ENCODE peak calls at places on chromosomes 11 and 22, in four cellular contexts. One of them, this sample, is unnamed.

GRCh38 chr11:41431784-41432183 is 27.7 kb downstream of the LRRC4C start:
- DNase-seq in H1: no peak
- DNase-seq in activated CD4-positive, alpha-beta memory T cell treated with anti-CD3 and anti-CD28 coated beads for 36 hours: no peak
- DNase-seq in ecto neural progenitor cell: no peak
- DNase-seq in this sample: peak; percentile 5

GRCh38 chr22:38317995-38318715 is 922 bp upstream of the CSNK1E start:
- DNase-seq in ecto neural progenitor cell: no peak
- DNase-seq in H1: no peak
- DNase-seq in activated CD4-positive, alpha-beta memory T cell treated with anti-CD3 and anti-CD28 coated beads for 36 hours: no peak
- DNase-seq in this sample: no peak

GRCh38 chr11:95503047-95503446 is 272.0 kb upstream of the SESN3 start:
- DNase-seq in H1: no peak
- DNase-seq in activated CD4-positive, alpha-beta memory T cell treated with anti-CD3 and anti-CD28 coated beads for 36 hours: no peak
- DNase-seq in ecto neural progenitor cell: no peak
- DNase-seq in this sample: no peak

GRCh38 chr11:12857572-12857971 is 151.5 kb upstream of the RASSF10 start:
- DNase-seq in activated CD4-positive, alpha-beta memory T cell treated with anti-CD3 and anti-CD28 coated beads for 36 hours: no peak
- DNase-seq in H1: no peak
- DNase-seq in ecto neural progenitor cell: no peak
- DNase-seq in this sample: no peak

GRCh38 chr11:128860571-128861361 is 6.3 kb downstream of the KCNJ1 start:
- DNase-seq in H1: no peak
- DNase-seq in activated CD4-positive, alpha-beta memory T cell treated with anti-CD3 and anti-CD28 coated beads for 36 hours: no peak
- DNase-seq in ecto neural progenitor cell: no peak
- DNase-seq in this sample: no peak

GRCh38 chr22:41523464-41524221 is 20.6 kb downstream of the POLR3H start:
- DNase-seq in H1: no peak
- DNase-seq in activated CD4-positive, alpha-beta memory T cell treated with anti-CD3 and anti-CD28 coated beads for 36 hours: no peak
- DNase-seq in ecto neural progenitor cell: no peak
- DNase-seq in this sample: no peak

GRCh38 chr11:93905384-93905783 is 55.0 kb upstream of the VSTM5 start:
- DNase-seq in H1: no peak
- DNase-seq in ecto neural progenitor cell: no peak
- DNase-seq in activated CD4-positive, alpha-beta memory T cell treated with anti-CD3 and anti-CD28 coated beads for 36 hours: no peak
- DNase-seq in this sample: no peak

GRCh38 chr22:31343235-31344191 is 2.6 kb downstream of the PATZ1 start:
- DNase-seq in ecto neural progenitor cell: peak; percentile 84
- DNase-seq in activated CD4-positive, alpha-beta memory T cell treated with anti-CD3 and anti-CD28 coated beads for 36 hours: peak; percentile 53
- DNase-seq in H1: peak; percentile 68
- DNase-seq in this sample: peak; percentile 97

GRCh38 chr11:62402226-62402625 is 16.6 kb upstream of the SCGB1A1 start:
- DNase-seq in ecto neural progenitor cell: no peak
- DNase-seq in activated CD4-positive, alpha-beta memory T cell treated with anti-CD3 and anti-CD28 coated beads for 36 hours: peak; percentile 71
- DNase-seq in H1: no peak
- DNase-seq in this sample: peak; percentile 26

GRCh38 chr22:37145415-37146385 is 4.0 kb downstream of the IL2RB start:
- DNase-seq in ecto neural progenitor cell: no peak
- DNase-seq in activated CD4-positive, alpha-beta memory T cell treated with anti-CD3 and anti-CD28 coated beads for 36 hours: no peak
- DNase-seq in H1: no peak
- DNase-seq in this sample: no peak

GRCh38 chr11:117657801-117658200 is 139.2 kb downstream of the DSCAML1 start:
- DNase-seq in H1: no peak
- DNase-seq in activated CD4-positive, alpha-beta memory T cell treated with anti-CD3 and anti-CD28 coated beads for 36 hours: no peak
- DNase-seq in ecto neural progenitor cell: no peak
- DNase-seq in this sample: peak; percentile 69

GRCh38 chr11:131305005-131305404 is 65.4 kb upstream of the NTM start:
- DNase-seq in ecto neural progenitor cell: no peak
- DNase-seq in H1: no peak
- DNase-seq in activated CD4-positive, alpha-beta memory T cell treated with anti-CD3 and anti-CD28 coated beads for 36 hours: no peak
- DNase-seq in this sample: no peak

GRCh38 chr11:46246514-46246913 is 30.9 kb upstream of the CREB3L1 start:
- DNase-seq in activated CD4-positive, alpha-beta memory T cell treated with anti-CD3 and anti-CD28 coated beads for 36 hours: no peak
- DNase-seq in H1: no peak
- DNase-seq in ecto neural progenitor cell: no peak
- DNase-seq in this sample: no peak

GRCh38 chr11:1573077-1573846 is 1.2 kb upstream of the DUSP8 start:
- DNase-seq in activated CD4-positive, alpha-beta memory T cell treated with anti-CD3 and anti-CD28 coated beads for 36 hours: peak; percentile 53
- DNase-seq in ecto neural progenitor cell: peak; percentile 59
- DNase-seq in H1: no peak
- DNase-seq in this sample: peak; percentile 28

GRCh38 chr22:26364066-26365015 is 64.7 kb upstream of the ASPHD2 start:
- DNase-seq in H1: peak; percentile 63
- DNase-seq in activated CD4-positive, alpha-beta memory T cell treated with anti-CD3 and anti-CD28 coated beads for 36 hours: peak; percentile 57
- DNase-seq in ecto neural progenitor cell: peak; percentile 89
- DNase-seq in this sample: peak; percentile 70

GRCh38 chr11:1888811-1889526 is 2.7 kb downstream of the PRR33 start:
- DNase-seq in H1: no peak
- DNase-seq in ecto neural progenitor cell: no peak
- DNase-seq in activated CD4-positive, alpha-beta memory T cell treated with anti-CD3 and anti-CD28 coated beads for 36 hours: peak; percentile 84
- DNase-seq in this sample: no peak

GRCh38 chr11:109285465-109285864 is 136.5 kb upstream of the C11orf87 start:
- DNase-seq in H1: no peak
- DNase-seq in activated CD4-positive, alpha-beta memory T cell treated with anti-CD3 and anti-CD28 coated beads for 36 hours: no peak
- DNase-seq in ecto neural progenitor cell: no peak
- DNase-seq in this sample: no peak

GRCh38 chr11:126355324-126355925 is at the start of gene ST3GAL4:
- DNase-seq in H1: peak; percentile 33
- DNase-seq in ecto neural progenitor cell: peak; percentile 94
- DNase-seq in activated CD4-positive, alpha-beta memory T cell treated with anti-CD3 and anti-CD28 coated beads for 36 hours: peak; percentile 82
- DNase-seq in this sample: peak; percentile 62

GRCh38 chr11:12008790-12009616 is 577 bp upstream of the DKK3 start:
- DNase-seq in activated CD4-positive, alpha-beta memory T cell treated with anti-CD3 and anti-CD28 coated beads for 36 hours: no peak
- DNase-seq in ecto neural progenitor cell: peak; percentile 85
- DNase-seq in H1: no peak
- DNase-seq in this sample: peak; percentile 42

GRCh38 chr11:9893474-9893873 is 229.6 kb downstream of the SWAP70 start:
- DNase-seq in H1: no peak
- DNase-seq in activated CD4-positive, alpha-beta memory T cell treated with anti-CD3 and anti-CD28 coated beads for 36 hours: no peak
- DNase-seq in ecto neural progenitor cell: no peak
- DNase-seq in this sample: no peak

GRCh38 chr22:27416553-27417427 is 384.8 kb downstream of the MN1 start:
- DNase-seq in ecto neural progenitor cell: no peak
- DNase-seq in H1: peak; percentile 23
- DNase-seq in activated CD4-positive, alpha-beta memory T cell treated with anti-CD3 and anti-CD28 coated beads for 36 hours: no peak
- DNase-seq in this sample: no peak

GRCh38 chr11:122104381-122104780 is 11.6 kb downstream of the BLID start:
- DNase-seq in ecto neural progenitor cell: no peak
- DNase-seq in activated CD4-positive, alpha-beta memory T cell treated with anti-CD3 and anti-CD28 coated beads for 36 hours: no peak
- DNase-seq in H1: no peak
- DNase-seq in this sample: no peak

GRCh38 chr11:117011541-117011908 is 86.7 kb downstream of the SIK3 start:
- DNase-seq in ecto neural progenitor cell: no peak
- DNase-seq in activated CD4-positive, alpha-beta memory T cell treated with anti-CD3 and anti-CD28 coated beads for 36 hours: peak; percentile 61
- DNase-seq in H1: no peak
- DNase-seq in this sample: no peak

GRCh38 chr22:39087881-39088687 is 9.0 kb upstream of the APOBEC3H start:
- DNase-seq in activated CD4-positive, alpha-beta memory T cell treated with anti-CD3 and anti-CD28 coated beads for 36 hours: no peak
- DNase-seq in ecto neural progenitor cell: peak; percentile 79
- DNase-seq in H1: no peak
- DNase-seq in this sample: peak; percentile 75

GRCh38 chr11:76794371-76795284 is 11.5 kb downstream of the TSKU start:
- DNase-seq in ecto neural progenitor cell: peak; percentile 36
- DNase-seq in H1: no peak
- DNase-seq in activated CD4-positive, alpha-beta memory T cell treated with anti-CD3 and anti-CD28 coated beads for 36 hours: no peak
- DNase-seq in this sample: no peak

GRCh38 chr11:60972182-60973030 is 926 bp downstream of the CD6 start:
- DNase-seq in ecto neural progenitor cell: no peak
- DNase-seq in H1: no peak
- DNase-seq in activated CD4-positive, alpha-beta memory T cell treated with anti-CD3 and anti-CD28 coated beads for 36 hours: peak; percentile 60
- DNase-seq in this sample: no peak

GRCh38 chr11:42066113-42066512 is 606.7 kb upstream of the LRRC4C start:
- DNase-seq in H1: no peak
- DNase-seq in ecto neural progenitor cell: no peak
- DNase-seq in activated CD4-positive, alpha-beta memory T cell treated with anti-CD3 and anti-CD28 coated beads for 36 hours: no peak
- DNase-seq in this sample: no peak

GRCh38 chr22:42000466-42000865 is 1.9 kb downstream of the WBP2NL start:
- DNase-seq in ecto neural progenitor cell: no peak
- DNase-seq in activated CD4-positive, alpha-beta memory T cell treated with anti-CD3 and anti-CD28 coated beads for 36 hours: no peak
- DNase-seq in H1: no peak
- DNase-seq in this sample: no peak

GRCh38 chr11:88246680-88247079 is 71.4 kb upstream of the RAB38 start:
- DNase-seq in ecto neural progenitor cell: no peak
- DNase-seq in activated CD4-positive, alpha-beta memory T cell treated with anti-CD3 and anti-CD28 coated beads for 36 hours: no peak
- DNase-seq in H1: no peak
- DNase-seq in this sample: no peak

GRCh38 chr22:24887260-24887659 is 59.2 kb downstream of the LHFPL7 start:
- DNase-seq in H1: no peak
- DNase-seq in ecto neural progenitor cell: no peak
- DNase-seq in activated CD4-positive, alpha-beta memory T cell treated with anti-CD3 and anti-CD28 coated beads for 36 hours: no peak
- DNase-seq in this sample: no peak

GRCh38 chr11:26914968-26915367 is 78.9 kb upstream of the FIBIN start:
- DNase-seq in ecto neural progenitor cell: no peak
- DNase-seq in H1: no peak
- DNase-seq in activated CD4-positive, alpha-beta memory T cell treated with anti-CD3 and anti-CD28 coated beads for 36 hours: no peak
- DNase-seq in this sample: no peak

GRCh38 chr11:117851852-117852251 is 24.6 kb downstream of the FXYD6 start:
- DNase-seq in H1: no peak
- DNase-seq in activated CD4-positive, alpha-beta memory T cell treated with anti-CD3 and anti-CD28 coated beads for 36 hours: no peak
- DNase-seq in ecto neural progenitor cell: no peak
- DNase-seq in this sample: no peak

GRCh38 chr11:117669062-117669461 is 128.0 kb downstream of the DSCAML1 start:
- DNase-seq in activated CD4-positive, alpha-beta memory T cell treated with anti-CD3 and anti-CD28 coated beads for 36 hours: no peak
- DNase-seq in ecto neural progenitor cell: no peak
- DNase-seq in H1: no peak
- DNase-seq in this sample: no peak

GRCh38 chr22:41488076-41488475 is 19.2 kb downstream of the ACO2 start:
- DNase-seq in H1: no peak
- DNase-seq in activated CD4-positive, alpha-beta memory T cell treated with anti-CD3 and anti-CD28 coated beads for 36 hours: no peak
- DNase-seq in ecto neural progenitor cell: no peak
- DNase-seq in this sample: no peak

GRCh38 chr11:76781046-76781801 is 1.9 kb upstream of the TSKU start:
- DNase-seq in activated CD4-positive, alpha-beta memory T cell treated with anti-CD3 and anti-CD28 coated beads for 36 hours: no peak
- DNase-seq in ecto neural progenitor cell: no peak
- DNase-seq in H1: no peak
- DNase-seq in this sample: no peak

GRCh38 chr11:45457649-45458048 is 171.5 kb upstream of the SYT13 start:
- DNase-seq in H1: no peak
- DNase-seq in activated CD4-positive, alpha-beta memory T cell treated with anti-CD3 and anti-CD28 coated beads for 36 hours: no peak
- DNase-seq in ecto neural progenitor cell: no peak
- DNase-seq in this sample: no peak

GRCh38 chr11:57798905-57799559 is 37.4 kb downstream of the CTNND1 start:
- DNase-seq in activated CD4-positive, alpha-beta memory T cell treated with anti-CD3 and anti-CD28 coated beads for 36 hours: no peak
- DNase-seq in ecto neural progenitor cell: no peak
- DNase-seq in H1: no peak
- DNase-seq in this sample: peak; percentile 76

GRCh38 chr11:45660717-45661416 is 4.6 kb downstream of the CHST1 start:
- DNase-seq in activated CD4-positive, alpha-beta memory T cell treated with anti-CD3 and anti-CD28 coated beads for 36 hours: no peak
- DNase-seq in ecto neural progenitor cell: no peak
- DNase-seq in H1: no peak
- DNase-seq in this sample: no peak

This sample was measured in thyroid gland.